ENCODE peak calls at places on chromosomes 11 and 22, in five cellular contexts. I is GM23248, U is H1, L is A549, V is PC-9. F is an unnamed sample.

GRCh38 chr22:25023879-25024278 is 71.4 kb downstream of the KIAA1671 start:
- DNase-seq in I (no peak), U (no peak), L (no peak), V (no peak), F (no peak)

GRCh38 chr22:24119476-24119875 is 61.8 kb upstream of the SUSD2 start:
- DNase-seq in I (no peak), U (no peak), L (no peak), V (no peak), F (no peak)

GRCh38 chr11:31450841-31451240 is 58.6 kb downstream of the IMMP1L start:
- DNase-seq in I (no peak), U (no peak), L (no peak), V (no peak), F (no peak)

GRCh38 chr11:134488913-134489312 is 76.9 kb upstream of the B3GAT1 start:
- DNase-seq in I (no peak), U (no peak), L (no peak), V (no peak), F (no peak)

GRCh38 chr11:113314389-113315301 is at the start of gene TTC12:
- DNase-seq in I (peak; percentile 96), U (peak; percentile 73), L (peak; percentile 49), V (peak; percentile 94), F (peak; percentile 94)

GRCh38 chr22:49481651-49482399 is 345.8 kb downstream of the BRD1 start:
- DNase-seq in I (no peak), U (no peak), L (no peak), V (peak; percentile 17), F (no peak)

GRCh38 chr11:28615542-28615941 is 507.4 kb downstream of the METTL15 start:
- DNase-seq in I (no peak), U (no peak), L (no peak), V (no peak), F (no peak)

GRCh38 chr22:27772370-27773235 is 29.0 kb downstream of the MN1 start:
- DNase-seq in I (no peak), U (no peak), L (no peak), V (no peak), F (no peak)

GRCh38 chr22:50308986-50309600 is 1.6 kb upstream of the PLXNB2 start:
- DNase-seq in I (no peak), U (no peak), L (no peak), V (no peak), F (no peak)

GRCh38 chr11:134118016-134118415 is 49.1 kb downstream of the JAM3 start:
- DNase-seq in I (peak; percentile 37), U (no peak), L (no peak), V (no peak), F (no peak)

GRCh38 chr11:30741039-30741550 is 154.9 kb upstream of the MPPED2 start:
- DNase-seq in I (peak; percentile 11), U (no peak), L (no peak), V (no peak), F (no peak)

GRCh38 chr11:33633251-33634003 is 67.2 kb downstream of the C11orf91 start:
- DNase-seq in I (peak; percentile 91), U (peak; percentile 17), L (peak; percentile 80), V (peak; percentile 85), F (peak; percentile 98)

GRCh38 chr11:70084046-70084984 is 6.2 kb downstream of the ANO1 start:
- DNase-seq in I (no peak), U (no peak), L (no peak), V (no peak), F (no peak)

GRCh38 chr11:97463891-97464290 is 1074.1 kb downstream of the JRKL start:
- DNase-seq in I (no peak), U (no peak), L (no peak), V (no peak), F (no peak)
- H3K9me3 ChIP-seq in I (no peaks in the 10 kb centered on the region), U (peaks cover 18% of the 10 kb centered on the region), L (no peaks in the 10 kb centered on the region), V (no peaks in the 10 kb centered on the region), F (peaks cover 15% of the 10 kb centered on the region)

GRCh38 chr11:47044112-47044511 is 107.6 kb downstream of the CSTPP1 start:
- DNase-seq in I (no peak), U (no peak), L (no peak), V (no peak), F (no peak)
- H3K9me3 ChIP-seq in I (no peaks in the 10 kb centered on the region), U (no peaks in the 10 kb centered on the region), L (no peaks in the 10 kb centered on the region), V (no peaks in the 10 kb centered on the region), F (no peaks in the 10 kb centered on the region)

GRCh38 chr11:102431404-102431803 is 21.2 kb downstream of the TMEM123 start:
- DNase-seq in I (no peak), U (no peak), L (no peak), V (no peak), F (no peak)
- H3K9me3 ChIP-seq in I (no peaks in the 10 kb centered on the region), U (peaks cover 14% of the 10 kb centered on the region), L (peaks cover 15% of the 10 kb centered on the region), V (peaks cover 28% of the 10 kb centered on the region), F (peaks cover 10% of the 10 kb centered on the region)

GRCh38 chr11:99320769-99321290 is 300.1 kb downstream of the CNTN5 start:
- DNase-seq in I (peak; percentile 25), U (no peak), L (no peak), V (no peak), F (no peak)

GRCh38 chr11:99327527-99327926 is 306.8 kb downstream of the CNTN5 start:
- DNase-seq in I (no peak), U (no peak), L (no peak), V (no peak), F (no peak)

GRCh38 chr11:99325807-99326206 is 305.1 kb downstream of the CNTN5 start:
- DNase-seq in I (peak; percentile 91), U (peak; percentile 3), L (peak; percentile 2), V (peak; percentile 14), F (peak; percentile 69)
- H3K9me3 ChIP-seq in I (no peaks in the 10 kb centered on the region), U (no peaks in the 10 kb centered on the region), L (no peaks in the 10 kb centered on the region), V (no peaks in the 10 kb centered on the region), F (no peaks in the 10 kb centered on the region)

DNA sequence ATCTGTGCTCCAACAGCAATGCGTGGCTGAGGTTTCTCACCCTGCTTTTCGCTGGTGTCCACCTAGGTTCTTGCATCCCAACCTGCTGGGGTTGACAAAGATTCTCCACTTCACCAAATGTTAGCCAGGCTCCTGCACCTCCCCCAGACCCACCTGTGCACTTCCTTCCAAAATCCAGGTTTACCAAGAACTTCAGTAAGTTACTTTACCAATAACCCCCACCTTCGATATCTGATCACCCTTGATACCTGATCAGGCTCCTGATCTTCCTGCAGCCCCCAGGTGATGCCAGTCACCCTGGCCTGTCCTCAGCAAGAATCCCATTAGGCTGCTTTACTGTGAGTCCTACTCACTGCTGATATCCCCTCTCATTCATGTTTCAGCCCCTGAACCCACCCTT is 1203.4 kb downstream of the TBC1D22A start:
- DNase-seq in I (no peak), U (no peak), L (no peak), V (no peak), F (no peak)
- H3K9me3 ChIP-seq in I (no peaks in the 10 kb centered on the region), U (peaks cover 29% of the 10 kb centered on the region), L (no peaks in the 10 kb centered on the region), V (no peaks in the 10 kb centered on the region), F (peaks cover 39% of the 10 kb centered on the region)

GRCh38 chr11:100671471-100671870 is 15.6 kb upstream of the ARHGAP42 start:
- DNase-seq in I (no peak), U (no peak), L (no peak), V (no peak), F (no peak)
- H3K9me3 ChIP-seq in I (no peaks in the 10 kb centered on the region), U (no peaks in the 10 kb centered on the region), L (no peaks in the 10 kb centered on the region), V (no peaks in the 10 kb centered on the region), F (no peaks in the 10 kb centered on the region)

GRCh38 chr22:16721969-16722368 is 103.2 kb downstream of the XKR3 start:
- DNase-seq in I (no peak), U (no peak), L (no peak), V (no peak), F (no peak)

DNA sequence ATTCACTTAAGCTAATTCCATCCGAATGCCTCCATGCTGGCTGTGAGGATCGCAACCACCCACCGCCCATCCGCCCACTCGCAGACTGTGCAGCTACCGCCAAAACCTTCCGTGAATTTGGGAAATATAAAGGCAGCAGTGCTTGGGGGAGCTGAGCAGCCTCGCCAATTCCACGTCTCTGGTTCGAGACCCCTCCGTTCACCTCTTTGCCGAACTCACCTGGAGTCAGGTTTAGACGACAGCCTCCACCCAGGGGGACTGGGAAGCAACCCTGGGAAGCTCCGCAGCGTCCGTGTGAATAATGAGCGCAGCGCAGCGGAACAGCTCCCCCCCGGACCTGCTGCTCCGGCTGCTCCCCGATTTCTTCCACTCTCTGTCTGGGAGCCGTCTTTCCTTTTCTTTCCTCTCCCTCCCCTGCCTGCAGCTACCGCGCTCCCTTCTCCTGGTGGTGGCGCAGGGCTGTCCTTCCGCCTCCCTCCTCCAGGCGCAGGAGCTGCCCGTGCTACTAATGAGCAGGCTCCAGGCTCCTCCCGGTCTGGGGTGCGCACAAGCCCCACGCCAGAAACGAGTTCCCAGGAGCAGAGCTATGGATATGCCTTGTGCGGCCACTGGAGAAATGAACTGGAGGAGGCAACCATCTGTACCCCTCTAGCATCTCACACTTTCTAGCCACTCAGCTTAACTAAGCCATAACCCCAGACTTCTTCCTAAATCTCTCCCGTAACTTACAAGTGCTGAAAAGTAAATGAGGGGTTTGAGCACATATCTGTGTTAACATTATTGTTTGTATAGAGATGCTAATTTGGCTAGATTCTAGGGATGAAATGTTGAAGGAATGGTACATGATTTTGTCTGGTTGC is 107.3 kb downstream of the XKR3 start:
- DNase-seq in I (peak; percentile 0), U (no peak), L (no peak), V (no peak), F (no peak)
- H3K9me3 ChIP-seq in I (no peaks in the 10 kb centered on the region), U (peaks cover 31% of the 10 kb centered on the region), L (no peaks in the 10 kb centered on the region), V (no peaks in the 10 kb centered on the region), F (peaks cover 5% of the 10 kb centered on the region)

GRCh38 chr11:73597340-73597955 is 464 bp downstream of the FAM168A start:
- DNase-seq in I (peak; percentile 23), U (no peak), L (no peak), V (no peak), F (no peak)

GRCh38 chr11:73596547-73596946 is 1.4 kb downstream of the FAM168A start:
- DNase-seq in I (no peak), U (no peak), L (no peak), V (no peak), F (no peak)

GRCh38 chr11:73591743-73592142 is 6.2 kb downstream of the FAM168A start:
- DNase-seq in I (no peak), U (no peak), L (no peak), V (no peak), F (no peak)

GRCh38 chr11:73591050-73591449 is 6.9 kb downstream of the FAM168A start:
- DNase-seq in I (no peak), U (no peak), L (no peak), V (no peak), F (no peak)

DNA sequence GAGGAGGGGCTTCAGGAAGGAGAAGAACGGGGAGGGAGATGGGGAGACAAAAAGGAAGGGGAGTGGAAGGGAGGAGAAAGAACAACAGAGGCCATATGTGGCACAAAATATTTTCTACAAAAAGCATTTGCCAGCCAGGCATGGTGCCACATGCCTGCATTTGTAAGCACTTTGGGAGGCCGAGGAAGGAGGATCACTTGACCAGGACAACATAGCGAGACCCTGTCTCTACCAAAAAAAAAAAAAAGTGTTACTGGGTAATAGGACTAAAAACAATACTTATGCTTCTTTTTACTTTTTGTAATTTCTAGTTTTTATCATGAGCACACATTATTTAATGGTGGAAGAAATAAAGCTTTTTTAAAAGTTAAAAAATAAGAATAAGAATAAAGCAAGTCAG is 5.3 kb downstream of the FAM168A start:
- DNase-seq in I (no peak), U (no peak), L (no peak), V (no peak), F (no peak)
- H3K9me3 ChIP-seq in I (no peaks in the 10 kb centered on the region), U (no peaks in the 10 kb centered on the region), L (no peaks in the 10 kb centered on the region), V (no peaks in the 10 kb centered on the region), F (no peaks in the 10 kb centered on the region)

F was measured in mammary epithelial cell.